ENCODE peak calls at places on chromosomes 13 and 19, in seven cellular contexts. O is stomach, Q is body of pancreas, L is adrenal gland, X is transverse colon, K is ovary, R is heart left ventricle. H is an unnamed sample.

GRCh38 chr19:4807188-4807587 is 15.7 kb downstream of the FEM1A start:
- DNase-seq in O (no peak), L (peak; percentile 65), R (peak; percentile 74), K (no peak), X (peak; percentile 34), Q (peak; percentile 65), H (no peak)

GRCh38 chr19:51065221-51065960 is 499 bp upstream of the KLK13 start:
- DNase-seq in L (no peak), Q (no peak), X (no peak), O (peak; percentile 27), K (no peak), R (no peak), H (no peak)

GRCh38 chr19:22426901-22427300 is 4.8 kb upstream of the ZNF98 start:
- DNase-seq in L (no peak), R (no peak), Q (no peak), K (no peak), O (no peak), X (no peak), H (peak; percentile 4)

GRCh38 chr19:55345818-55346724 is 6.4 kb downstream of the KMT5C start:
- DNase-seq in X (peak; percentile 72), R (peak; percentile 52), Q (no peak), O (peak; percentile 51), L (peak; percentile 59), K (no peak), H (no peak)

GRCh38 chr19:19275166-19275565 is 2.1 kb upstream of the TM6SF2 start:
- DNase-seq in O (no peak), X (no peak), Q (no peak), R (no peak), L (no peak), K (no peak), H (no peak)

GRCh38 chr13:30745917-30746686 is 10.8 kb downstream of the ALOX5AP start:
- DNase-seq in L (no peak), K (no peak), O (no peak), R (no peak), X (peak; percentile 54), Q (peak; percentile 46), H (no peak)

GRCh38 chr19:39296906-39297305 is 699 bp downstream of the IFNL1 start:
- DNase-seq in X (no peak), L (no peak), Q (no peak), K (no peak), O (no peak), R (no peak), H (no peak)

GRCh38 chr19:41299755-41300089 is 10.2 kb upstream of the CCDC97 start:
- DNase-seq in L (peak; percentile 73), O (peak; percentile 48), R (peak; percentile 90), Q (peak; percentile 48), X (peak; percentile 66), K (no peak), H (peak; percentile 70)

GRCh38 chr13:21478881-21479808 is 20.0 kb upstream of the ZDHHC20 start:
- DNase-seq in X (peak; percentile 30), O (no peak), Q (peak; percentile 66), L (peak; percentile 62), K (no peak), R (no peak), H (peak; percentile 13)

GRCh38 chr13:36533806-36534205 is 101.5 kb downstream of the CCNA1 start:
- DNase-seq in O (no peak), Q (no peak), X (no peak), K (no peak), R (no peak), L (no peak), H (no peak)

GRCh38 chr19:17860331-17860992 is 752 bp downstream of the RPL18A start:
- DNase-seq in Q (no peak), R (no peak), K (no peak), L (peak; percentile 34), X (no peak), O (no peak), H (no peak)

GRCh38 chr19:5296021-5296420 is 44.6 kb downstream of the PTPRS start:
- DNase-seq in Q (no peak), O (no peak), L (no peak), X (no peak), R (no peak), K (no peak), H (no peak)

GRCh38 chr19:13983213-13983889 is 22.8 kb downstream of the RFX1 start:
- DNase-seq in Q (peak; percentile 55), O (no peak), K (no peak), R (no peak), X (no peak), L (no peak), H (no peak)

GRCh38 chr19:18789883-18790565 is 1.1 kb downstream of the COMP start:
- DNase-seq in X (no peak), R (no peak), K (no peak), L (peak; percentile 42), Q (peak; percentile 32), O (no peak), H (peak; percentile 33)

DNA sequence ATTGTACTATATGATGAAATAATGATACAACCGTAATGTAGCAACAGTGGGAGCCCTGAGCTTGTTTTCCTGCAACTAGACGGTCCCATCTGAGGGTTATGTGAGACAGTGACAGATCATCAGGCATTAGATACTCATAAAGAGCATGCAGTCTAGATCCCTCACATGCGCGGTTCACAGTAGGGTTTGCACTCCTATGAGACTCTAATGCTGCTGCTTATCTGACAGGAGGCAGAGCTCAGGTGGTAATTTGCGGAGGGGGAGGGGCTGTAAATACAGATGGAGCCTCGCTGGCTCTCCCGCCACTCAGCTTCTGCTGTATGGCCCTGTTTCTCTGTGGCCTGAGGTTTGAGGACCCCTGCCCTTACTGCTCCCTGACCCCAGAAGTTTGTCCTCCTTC is 13.7 kb downstream of the EPHX3 start:
- DNase-seq in Q (no peak), L (no peak), K (no peak), X (no peak), R (no peak), O (no peak), H (no peak)
- TF ChIP-seq POLR2A in Q (no peak), L (no peak), K (no peak), X (no peak), R (no peak), O (no peak), H (no peak)

GRCh38 chr13:98142427-98143156 is at the start of gene FARP1:
- DNase-seq in L (peak; percentile 83), R (peak; percentile 83), O (peak; percentile 88), X (peak; percentile 84), Q (peak; percentile 86), K (peak; percentile 69), H (peak; percentile 87)

GRCh38 chr13:98141938-98142426 is 912 bp upstream of the FARP1 start:
- DNase-seq in O (peak; percentile 27), L (peak; percentile 83), R (peak; percentile 50), X (peak; percentile 38), K (peak; percentile 20), Q (peak; percentile 48), H (peak; percentile 56)

GRCh38 chr13:98143601-98144500 is 957 bp downstream of the FARP1 start:
- DNase-seq in R (peak; percentile 49), K (peak; percentile 22), X (peak; percentile 23), Q (peak; percentile 24), O (no peak), L (peak; percentile 37), H (peak; percentile 42)

GRCh38 chr13:98143157-98143553 is 261 bp downstream of the FARP1 start:
- DNase-seq in X (no peak), Q (no peak), R (peak; percentile 67), O (no peak), L (no peak), K (no peak), H (peak; percentile 67)

GRCh38 chr13:98144501-98145350 is 1.8 kb downstream of the FARP1 start:
- DNase-seq in Q (peak; percentile 11), O (no peak), K (no peak), X (no peak), R (peak; percentile 30), L (peak; percentile 41), H (peak; percentile 47)
- TF ChIP-seq CTCF in Q (peak; percentile 6), O (no peak), K (no peak), X (no peak), R (no peak), L (peak; percentile 14), H (no peak)

GRCh38 chr19:2546128-2547032 is 70.5 kb downstream of the GADD45B start:
- DNase-seq in L (peak; percentile 97), Q (peak; percentile 78), O (peak; percentile 64), X (peak; percentile 64), R (peak; percentile 91), K (no peak), H (peak; percentile 85)

GRCh38 chr19:2549701-2550191 is 73.8 kb downstream of the GADD45B start:
- DNase-seq in L (peak; percentile 80), X (peak; percentile 72), R (peak; percentile 84), Q (peak; percentile 85), K (peak; percentile 58), O (peak; percentile 43), H (peak; percentile 41)

GRCh38 chr19:2547033-2547680 is 71.2 kb downstream of the GADD45B start:
- DNase-seq in L (no peak), X (no peak), O (no peak), R (no peak), Q (no peak), K (no peak), H (no peak)

GRCh38 chr19:2548966-2549365 is 73.0 kb downstream of the GADD45B start:
- DNase-seq in K (no peak), O (no peak), R (no peak), Q (no peak), L (no peak), X (no peak), H (no peak)

DNA sequence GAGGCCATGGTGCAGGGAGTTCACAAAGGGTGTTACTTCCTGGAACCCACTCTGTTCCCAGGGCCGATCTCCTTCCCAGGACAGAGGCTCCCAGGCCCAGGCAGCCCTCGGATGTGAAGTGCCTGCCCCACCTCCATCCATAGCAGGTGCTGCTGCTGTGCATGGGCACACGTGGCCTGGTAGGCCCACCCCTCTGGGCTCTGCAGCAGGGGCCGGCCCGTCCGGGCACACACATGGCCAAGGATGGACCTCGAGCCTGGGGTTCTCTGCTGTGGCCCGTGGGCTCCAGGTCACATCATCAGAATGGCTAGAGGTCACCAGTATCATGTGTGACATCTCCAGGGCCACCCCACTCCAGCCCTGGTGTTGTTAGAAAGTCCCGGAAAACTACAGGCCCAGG is 71.8 kb downstream of the GADD45B start:
- DNase-seq in R (no peak), X (no peak), K (no peak), O (no peak), Q (no peak), L (no peak), H (no peak)
- H3K4me1 ChIP-seq in R (peaks cover 73% of the 10 kb centered on the region), X (peaks cover 41% of the 10 kb centered on the region), K (peaks cover 4% of the 10 kb centered on the region), O (peaks cover 48% of the 10 kb centered on the region), Q (peaks cover 26% of the 10 kb centered on the region), L (peaks cover 48% of the 10 kb centered on the region), H (peaks cover 52% of the 10 kb centered on the region)

DNA sequence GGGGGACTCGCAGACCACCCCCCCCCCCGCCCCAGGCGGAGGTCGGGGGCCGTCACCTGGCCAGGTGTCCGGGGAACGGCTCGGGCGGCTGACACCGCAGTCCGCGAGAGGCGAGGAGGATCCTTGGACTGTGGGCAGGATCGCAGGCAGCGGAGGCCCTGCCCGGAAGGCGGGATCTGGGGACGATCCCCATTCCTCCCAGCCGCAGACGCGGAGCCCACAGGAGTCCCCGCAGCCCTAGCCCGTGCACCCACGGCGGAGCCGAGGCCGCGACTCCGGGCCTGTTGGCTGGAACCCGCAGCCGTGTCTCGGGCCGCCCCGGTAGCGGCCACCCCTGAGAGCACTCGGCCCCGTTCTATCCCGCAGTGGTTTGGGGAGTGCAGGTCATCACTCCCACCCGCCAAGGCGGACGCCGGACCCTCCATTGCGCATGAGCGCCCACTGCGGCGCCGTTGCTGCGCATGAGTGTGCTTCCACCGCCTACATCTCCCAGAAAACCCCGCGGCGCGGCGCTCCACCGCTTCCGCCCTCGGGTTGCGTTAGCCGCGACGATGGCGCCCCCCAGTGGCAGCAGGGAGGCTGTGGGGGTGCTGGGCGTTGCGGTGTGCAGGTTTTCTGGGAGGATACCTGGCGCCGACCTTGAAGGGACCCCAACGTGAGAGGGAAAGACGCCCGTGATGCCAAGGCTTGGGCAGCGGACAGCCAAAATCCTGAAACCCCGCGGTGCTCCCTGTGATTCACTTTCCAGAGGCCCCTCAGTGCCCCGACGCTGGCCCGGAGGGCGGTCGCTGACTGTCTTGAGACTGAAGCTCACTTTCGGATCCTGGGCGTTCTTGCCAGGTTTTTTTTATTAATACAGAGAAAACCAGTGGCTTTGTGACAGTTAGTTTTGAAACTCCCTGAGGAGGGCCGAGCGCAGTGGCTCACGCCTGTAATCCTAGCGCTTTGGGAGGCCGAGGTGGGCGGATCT is 4.4 kb upstream of the ZNF329 start:
- DNase-seq in R (peak; percentile 98), O (peak; percentile 98), K (peak; percentile 96), L (peak; percentile 97), X (peak; percentile 97), Q (peak; percentile 96), H (peak; percentile 97)
- TF ChIP-seq POLR2A in R (no peak), O (no peak), K (peak; percentile 71), L (peak; percentile 67), X (peak; percentile 71), Q (peak; percentile 56), H (peak; percentile 89)